ENCODE peak calls at places on chromosomes 13 and 19, in nine cellular contexts. R is fibroblast of pulmonary artery, Q is left ventricle myocardium inferior, I is RWPE1, E is thoracic aorta, C is choroid plexus epithelial cell, H is cardiac muscle cell, K is H9, O is GM12865. Z is an unnamed sample.

GRCh38 chr13:25738342-25738771 is 313.5 kb downstream of the SHISA2 start:
- DNase-seq in R (peak), Q (no peak), I (no peak), E (no peak), C (peak), H (peak), K (no peak), O (no peak), Z (no peak)

GRCh38 chr13:93515267-93515666 is 288.7 kb downstream of the GPC6 start:
- DNase-seq in R (no peak), Q (no peak), I (no peak), E (no peak), C (no peak), H (no peak), K (no peak), O (no peak), Z (no peak)

GRCh38 chr13:93224545-93224944 is 2.1 kb upstream of the GPC6 start:
- DNase-seq in R (peak), Q (no peak), I (no peak), E (no peak), C (peak), H (peak), K (peak), O (no peak), Z (peak)

GRCh38 chr13:98345103-98345899 is 168.2 kb upstream of the RNF113B start:
- DNase-seq in R (no peak), Q (no peak), I (no peak), E (no peak), C (peak), H (peak), K (no peak), O (no peak), Z (no peak)

GRCh38 chr19:41595258-41595889 is 19.4 kb downstream of the CEACAM21 start:
- DNase-seq in R (peak), Q (peak), I (peak), E (no peak), C (peak), H (peak), K (peak), O (peak), Z (peak)

GRCh38 chr19:35717665-35718344 is at the start of gene KMT2B:
- DNase-seq in R (no peak), Q (no peak), I (peak), E (no peak), C (no peak), H (peak), K (peak), O (peak), Z (peak)

GRCh38 chr13:91017031-91017668 is 330.3 kb upstream of the MIR17HG start:
- DNase-seq in R (peak), Q (no peak), I (peak), E (no peak), C (peak), H (peak), K (peak), O (peak), Z (peak)

GRCh38 chr13:95352486-95352885 is 51.2 kb upstream of the ABCC4 start:
- DNase-seq in R (no peak), Q (no peak), I (no peak), E (no peak), C (no peak), H (no peak), K (no peak), O (no peak), Z (no peak)

GRCh38 chr19:1245884-1246816 is 2.2 kb upstream of the MIDN start:
- DNase-seq in R (no peak), Q (peak), I (no peak), E (no peak), C (no peak), H (no peak), K (no peak), O (no peak), Z (no peak)

GRCh38 chr13:102530751-102531150 is 66.0 kb upstream of the TPP2 start:
- DNase-seq in R (no peak), Q (no peak), I (no peak), E (no peak), C (no peak), H (no peak), K (no peak), O (no peak), Z (no peak)

GRCh38 chr19:6057651-6058365 is 52.5 kb downstream of the RFX2 start:
- DNase-seq in R (no peak), Q (no peak), I (no peak), E (no peak), C (no peak), H (no peak), K (no peak), O (no peak), Z (no peak)

GRCh38 chr13:33349314-33349995 is 63.9 kb upstream of the STARD13 start:
- DNase-seq in R (no peak), Q (peak), I (no peak), E (no peak), C (no peak), H (no peak), K (peak), O (no peak), Z (peak)
- TF ChIP-seq CTCF in R (no peak), Q (no peak), I (no peak), E (no peak), C (no peak), H (no peak), K (no peak), O (no peak), Z (no peak)

GRCh38 chr13:66152596-66152995 is 1077.5 kb downstream of the PCDH9 start:
- DNase-seq in R (no peak), Q (no peak), I (no peak), E (no peak), C (no peak), H (no peak), K (no peak), O (no peak), Z (no peak)
- TF ChIP-seq CTCF in R (no peak), Q (no peak), I (no peak), E (no peak), C (no peak), H (no peak), K (no peak), O (no peak), Z (no peak)

GRCh38 chr13:86085890-86086289 is 286.7 kb upstream of the SLITRK6 start:
- DNase-seq in R (no peak), Q (no peak), I (no peak), E (no peak), C (peak), H (no peak), K (no peak), O (no peak), Z (no peak)
- TF ChIP-seq CTCF in R (no peak), Q (peak), I (peak), E (no peak), C (peak), H (no peak), K (peak), O (no peak), Z (no peak)

GRCh38 chr13:104111031-104111430 is 1044.8 kb upstream of the SLC10A2 start:
- DNase-seq in R (peak), Q (no peak), I (no peak), E (no peak), C (peak), H (peak), K (no peak), O (no peak), Z (peak)

GRCh38 chr13:104105418-104106355 is 1039.5 kb upstream of the SLC10A2 start:
- DNase-seq in R (no peak), Q (no peak), I (no peak), E (no peak), C (no peak), H (no peak), K (no peak), O (no peak), Z (peak)

GRCh38 chr13:104106705-104107393 is 1040.6 kb upstream of the SLC10A2 start:
- DNase-seq in R (peak), Q (no peak), I (no peak), E (no peak), C (peak), H (peak), K (no peak), O (no peak), Z (no peak)
- TF ChIP-seq CTCF in R (no peak), Q (no peak), I (no peak), E (no peak), C (peak), H (peak), K (peak), O (no peak), Z (no peak)